ENCODE peak calls at places on chromosomes 4 and X, in four cellular contexts. One of them, this sample, is unnamed.

GRCh38 chrX:100622989-100623388 is 13.6 kb downstream of the TSPAN6 start:
- DNase-seq in fibroblast of lung: no peak
- DNase-seq in lung: no peak
- DNase-seq in left cardiac atrium: no peak
- DNase-seq in this sample: no peak

GRCh38 chr4:7803992-7804758 is 135.5 kb downstream of the AFAP1 start:
- DNase-seq in left cardiac atrium: peak; percentile 87
- DNase-seq in fibroblast of lung: peak; percentile 82
- DNase-seq in lung: peak; percentile 88
- DNase-seq in this sample: no peak

GRCh38 chrX:140091276-140091886 is 126.1 kb upstream of the CXorf66 start:
- DNase-seq in fibroblast of lung: no peak
- DNase-seq in lung: no peak
- DNase-seq in left cardiac atrium: no peak
- DNase-seq in this sample: no peak

GRCh38 chrX:152893631-152894610 is 3.9 kb upstream of the ZNF185 start:
- DNase-seq in left cardiac atrium: no peak
- DNase-seq in fibroblast of lung: no peak
- DNase-seq in lung: no peak
- DNase-seq in this sample: no peak

GRCh38 chr4:121990489-121990888 is 38.6 kb upstream of the TRPC3 start:
- DNase-seq in fibroblast of lung: no peak
- DNase-seq in lung: no peak
- DNase-seq in left cardiac atrium: no peak
- DNase-seq in this sample: no peak

GRCh38 chr4:71004281-71004851 is 10.9 kb downstream of the DCK start:
- DNase-seq in fibroblast of lung: no peak
- DNase-seq in lung: no peak
- DNase-seq in left cardiac atrium: no peak
- DNase-seq in this sample: no peak

GRCh38 chr4:180521181-180521580 is 1722.0 kb upstream of the TENM3 start:
- DNase-seq in left cardiac atrium: no peak
- DNase-seq in lung: no peak
- DNase-seq in fibroblast of lung: no peak
- DNase-seq in this sample: no peak

GRCh38 chr4:99818661-99819060 is 2.0 kb downstream of the DAPP1 start:
- DNase-seq in lung: no peak
- DNase-seq in fibroblast of lung: no peak
- DNase-seq in left cardiac atrium: no peak
- DNase-seq in this sample: no peak

GRCh38 chr4:128517739-128518510 is 230.3 kb upstream of the PGRMC2 start:
- DNase-seq in fibroblast of lung: peak; percentile 99
- DNase-seq in lung: peak; percentile 43
- DNase-seq in left cardiac atrium: peak; percentile 78
- DNase-seq in this sample: no peak

GRCh38 chr4:28357985-28358384 is 1497.3 kb downstream of the STIM2 start:
- DNase-seq in left cardiac atrium: no peak
- DNase-seq in fibroblast of lung: peak; percentile 37
- DNase-seq in lung: no peak
- DNase-seq in this sample: no peak

GRCh38 chr4:113476800-113477199 is 284.7 kb downstream of the CAMK2D start:
- DNase-seq in lung: no peak
- DNase-seq in fibroblast of lung: peak; percentile 32
- DNase-seq in left cardiac atrium: no peak
- DNase-seq in this sample: no peak

GRCh38 chr4:109658871-109659410 is 44.3 kb downstream of the CASP6 start:
- DNase-seq in lung: no peak
- DNase-seq in left cardiac atrium: no peak
- DNase-seq in fibroblast of lung: peak; percentile 28
- DNase-seq in this sample: no peak

GRCh38 chr4:3877868-3878267 is 111.7 kb downstream of the ADRA2C start:
- DNase-seq in left cardiac atrium: no peak
- DNase-seq in fibroblast of lung: no peak
- DNase-seq in lung: no peak
- DNase-seq in this sample: no peak

GRCh38 chr4:8724436-8725070 is 132.0 kb downstream of the CPZ start:
- DNase-seq in lung: no peak
- DNase-seq in fibroblast of lung: no peak
- DNase-seq in left cardiac atrium: no peak
- DNase-seq in this sample: no peak

GRCh38 chr4:19051751-19052296 is 1030.3 kb upstream of the LCORL start:
- DNase-seq in left cardiac atrium: no peak
- DNase-seq in lung: no peak
- DNase-seq in fibroblast of lung: no peak
- DNase-seq in this sample: no peak

GRCh38 chr4:85961887-85962286 is 398.0 kb downstream of the MAPK10 start:
- DNase-seq in left cardiac atrium: no peak
- DNase-seq in lung: no peak
- DNase-seq in fibroblast of lung: no peak
- DNase-seq in this sample: no peak

GRCh38 chrX:48793935-48794334 is 7.5 kb downstream of the GATA1 start:
- DNase-seq in left cardiac atrium: no peak
- DNase-seq in lung: no peak
- DNase-seq in fibroblast of lung: no peak
- DNase-seq in this sample: no peak

GRCh38 chr4:81405900-81406401 is 65.8 kb downstream of the RASGEF1B start:
- DNase-seq in fibroblast of lung: peak; percentile 89
- DNase-seq in lung: peak; percentile 40
- DNase-seq in left cardiac atrium: no peak
- DNase-seq in this sample: no peak

GRCh38 chr4:80447493-80447892 is 112.0 kb downstream of the CFAP299 start:
- DNase-seq in left cardiac atrium: no peak
- DNase-seq in lung: no peak
- DNase-seq in fibroblast of lung: no peak
- DNase-seq in this sample: no peak

GRCh38 chr4:168220893-168221292 is 97.7 kb downstream of the DDX60 start:
- DNase-seq in fibroblast of lung: no peak
- DNase-seq in left cardiac atrium: no peak
- DNase-seq in lung: no peak
- DNase-seq in this sample: no peak

GRCh38 chr4:14458463-14458862 is 543.8 kb upstream of the CPEB2 start:
- DNase-seq in left cardiac atrium: no peak
- DNase-seq in lung: no peak
- DNase-seq in fibroblast of lung: no peak
- DNase-seq in this sample: no peak

GRCh38 chr4:48556268-48556667 is 66.2 kb downstream of the ZAR1 start:
- DNase-seq in lung: no peak
- DNase-seq in fibroblast of lung: no peak
- DNase-seq in left cardiac atrium: no peak
- DNase-seq in this sample: no peak

GRCh38 chrX:119497185-119497584 is 28.9 kb downstream of the SLC25A5 start:
- DNase-seq in lung: no peak
- DNase-seq in left cardiac atrium: no peak
- DNase-seq in fibroblast of lung: no peak
- DNase-seq in this sample: no peak

GRCh38 chr4:110195561-110196205 is 2.7 kb downstream of the ELOVL6 start:
- DNase-seq in lung: no peak
- DNase-seq in fibroblast of lung: peak; percentile 36
- DNase-seq in left cardiac atrium: no peak
- DNase-seq in this sample: no peak

GRCh38 chrX:140723251-140723650 is 13.7 kb downstream of the LINC00632 start:
- DNase-seq in fibroblast of lung: peak; percentile 59
- DNase-seq in lung: no peak
- DNase-seq in left cardiac atrium: no peak
- DNase-seq in this sample: no peak

GRCh38 chrX:143429021-143429570 is 88.2 kb downstream of the SPANXN3 start:
- DNase-seq in lung: no peak
- DNase-seq in fibroblast of lung: no peak
- DNase-seq in left cardiac atrium: no peak
- DNase-seq in this sample: no peak

GRCh38 chrX:35665311-35665710 is 132.8 kb upstream of the MAGEB16 start:
- DNase-seq in fibroblast of lung: no peak
- DNase-seq in left cardiac atrium: no peak
- DNase-seq in lung: no peak
- DNase-seq in this sample: no peak

GRCh38 chr4:37219251-37219650 is 25.3 kb upstream of the NWD2 start:
- DNase-seq in lung: no peak
- DNase-seq in fibroblast of lung: no peak
- DNase-seq in left cardiac atrium: no peak
- DNase-seq in this sample: no peak

GRCh38 chrX:82134378-82134777 is 932.5 kb downstream of the SH3BGRL start:
- DNase-seq in left cardiac atrium: no peak
- DNase-seq in fibroblast of lung: no peak
- DNase-seq in lung: no peak
- DNase-seq in this sample: no peak

GRCh38 chr4:18582841-18583240 is 561.3 kb upstream of the LCORL start:
- DNase-seq in left cardiac atrium: no peak
- DNase-seq in fibroblast of lung: no peak
- DNase-seq in lung: no peak
- DNase-seq in this sample: no peak

GRCh38 chrX:48720580-48721240 is 24.2 kb downstream of the SUV39H1 start:
- DNase-seq in lung: no peak
- DNase-seq in fibroblast of lung: no peak
- DNase-seq in left cardiac atrium: no peak
- DNase-seq in this sample: no peak

GRCh38 chrX:72621619-72622485 is 49.2 kb upstream of the HDAC8 start:
- DNase-seq in fibroblast of lung: peak; percentile 54
- DNase-seq in left cardiac atrium: no peak
- DNase-seq in lung: no peak
- DNase-seq in this sample: no peak

GRCh38 chr4:45668086-45668485 is 455.8 kb downstream of the GABRG1 start:
- DNase-seq in fibroblast of lung: no peak
- DNase-seq in left cardiac atrium: no peak
- DNase-seq in lung: no peak
- DNase-seq in this sample: no peak

GRCh38 chr4:179989975-179990374 is 2253.2 kb upstream of the TENM3 start:
- DNase-seq in left cardiac atrium: no peak
- DNase-seq in fibroblast of lung: no peak
- DNase-seq in lung: no peak
- DNase-seq in this sample: no peak

GRCh38 chrX:104098151-104098808 is 14.0 kb upstream of the ZCCHC18 start:
- DNase-seq in lung: no peak
- DNase-seq in left cardiac atrium: peak; percentile 38
- DNase-seq in fibroblast of lung: peak; percentile 79
- DNase-seq in this sample: no peak

GRCh38 chrX:68835104-68835442 is 6.3 kb downstream of the EFNB1 start:
- DNase-seq in lung: no peak
- DNase-seq in fibroblast of lung: no peak
- DNase-seq in left cardiac atrium: no peak
- DNase-seq in this sample: no peak

GRCh38 chr4:127501103-127501502 is 131.7 kb upstream of the INTU start:
- DNase-seq in left cardiac atrium: no peak
- DNase-seq in fibroblast of lung: peak; percentile 40
- DNase-seq in lung: no peak
- DNase-seq in this sample: no peak

This sample was measured in esophagus muscularis mucosa.